ENCODE peak calls at places on chromosomes 6 and 20, in eight cellular contexts. R, M, V, G, S, Q, C and I are unnamed samples.

GRCh38 chr20:46983466-46983865 is 88.8 kb downstream of the EYA2 start:
- DNase-seq in S (no peak), G (no peak), M (no peak), Q (no peak), V (no peak), C (no peak), R (no peak), I (no peak)

GRCh38 chr6:83031689-83032088 is 34.0 kb downstream of the UBE3D start:
- DNase-seq in C (no peak), Q (no peak), G (no peak), M (no peak), S (no peak), R (no peak), V (no peak), I (no peak)

GRCh38 chr20:20603339-20603990 is 109.0 kb downstream of the RALGAPA2 start:
- DNase-seq in V (no peak), M (no peak), S (no peak), R (no peak), G (no peak), Q (no peak), C (no peak), I (peak)

GRCh38 chr6:152244998-152245630 is 392.0 kb downstream of the SYNE1 start:
- DNase-seq in Q (no peak), V (no peak), C (no peak), S (no peak), R (no peak), M (no peak), G (no peak), I (no peak)

GRCh38 chr6:34142599-34142998 is 3.3 kb downstream of the GRM4 start:
- DNase-seq in M (no peak), S (no peak), V (no peak), R (no peak), G (no peak), Q (peak), C (no peak), I (no peak)

GRCh38 chr20:50449789-50450492 is 60.2 kb upstream of the PTPN1 start:
- DNase-seq in Q (no peak), R (no peak), V (no peak), S (no peak), M (no peak), G (no peak), C (no peak), I (no peak)

GRCh38 chr6:169426611-169427010 is 173.0 kb upstream of the THBS2 start:
- DNase-seq in Q (no peak), M (no peak), G (no peak), V (no peak), S (no peak), R (no peak), C (no peak), I (no peak)

GRCh38 chr6:15474196-15474595 is 188.6 kb downstream of the DTNBP1 start:
- DNase-seq in R (no peak), Q (no peak), S (peak), M (no peak), V (no peak), G (no peak), C (no peak), I (no peak)

GRCh38 chr6:12844284-12845223 is 128.0 kb downstream of the PHACTR1 start:
- DNase-seq in G (no peak), S (peak), C (no peak), V (no peak), R (no peak), M (no peak), Q (no peak), I (no peak)

GRCh38 chr6:131173680-131174079 is 38.4 kb downstream of the AKAP7 start:
- DNase-seq in G (no peak), R (no peak), C (no peak), M (no peak), S (peak), V (no peak), Q (no peak), I (no peak)

GRCh38 chr6:100462990-100463684 is 1.6 kb downstream of the SIM1 start:
- DNase-seq in R (no peak), C (no peak), Q (no peak), M (no peak), V (no peak), G (no peak), S (no peak), I (no peak)

GRCh38 chr6:154352898-154353585 is 3.6 kb downstream of the IPCEF1 start:
- DNase-seq in R (no peak), M (peak), S (no peak), Q (no peak), G (no peak), C (no peak), V (no peak), I (no peak)

GRCh38 chr6:13445005-13445743 is 42.2 kb downstream of the GFOD1 start:
- DNase-seq in Q (peak), M (no peak), C (peak), R (no peak), G (peak), V (peak), S (peak), I (no peak)

GRCh38 chr20:41643504-41643938 is 25.3 kb upstream of the CHD6 start:
- DNase-seq in G (no peak), S (peak), V (no peak), C (no peak), R (peak), Q (peak), M (no peak), I (no peak)

GRCh38 chr6:132910759-132911158 is 96.4 kb downstream of the RPS12 start:
- DNase-seq in S (no peak), C (no peak), V (no peak), Q (no peak), R (no peak), M (no peak), G (no peak), I (no peak)

GRCh38 chr6:98838027-98838426 is 3.7 kb downstream of the POU3F2 start:
- DNase-seq in M (no peak), C (no peak), Q (no peak), G (no peak), R (no peak), V (no peak), S (no peak), I (no peak)

GRCh38 chr6:8065519-8065911 is 1.3 kb upstream of the BLOC1S5 start:
- DNase-seq in V (no peak), M (no peak), S (no peak), G (no peak), R (no peak), Q (no peak), C (no peak), I (no peak)

GRCh38 chr6:24227556-24227955 is 101.5 kb downstream of the NRSN1 start:
- DNase-seq in Q (no peak), G (no peak), V (no peak), S (no peak), C (no peak), M (no peak), R (no peak), I (no peak)

GRCh38 chr6:163249651-163250101 is 164.8 kb upstream of the QKI start:
- DNase-seq in C (no peak), M (no peak), G (no peak), S (no peak), V (no peak), Q (no peak), R (no peak), I (no peak)

GRCh38 chr6:20319520-20320357 is 81.9 kb upstream of the E2F3 start:
- DNase-seq in C (no peak), V (no peak), M (peak), S (no peak), Q (peak), R (no peak), G (peak), I (no peak)

GRCh38 chr20:37081717-37082289 is 14.0 kb downstream of the RBL1 start:
- DNase-seq in Q (peak), S (peak), M (peak), G (no peak), C (no peak), R (peak), V (no peak), I (no peak)

GRCh38 chr20:38979842-38980241 is 17.7 kb downstream of the DHX35 start:
- DNase-seq in R (no peak), Q (no peak), G (no peak), M (no peak), S (no peak), V (no peak), C (no peak), I (no peak)

GRCh38 chr6:1113921-1114320 is 198.0 kb upstream of the FOXQ1 start:
- DNase-seq in M (no peak), G (no peak), C (no peak), S (no peak), R (no peak), Q (no peak), V (no peak), I (no peak)

GRCh38 chr6:32167154-32167760 is 2.9 kb downstream of the EGFL8 start:
- DNase-seq in R (no peak), V (no peak), S (no peak), Q (no peak), M (no peak), C (no peak), G (no peak), I (no peak)

GRCh38 chr20:47676219-47676721 is 109.0 kb downstream of the SULF2 start:
- DNase-seq in R (peak), V (no peak), S (no peak), C (no peak), M (no peak), G (no peak), Q (no peak), I (no peak)

GRCh38 chr20:47360489-47361267 is 4.2 kb upstream of the ZMYND8 start:
- DNase-seq in V (peak), Q (peak), M (no peak), G (peak), C (peak), S (peak), R (peak), I (peak)

GRCh38 chr20:11216451-11217314 is 542.9 kb upstream of the JAG1 start:
- DNase-seq in M (no peak), Q (no peak), G (no peak), R (peak), C (no peak), S (peak), V (no peak), I (no peak)

GRCh38 chr20:58649288-58650180 is 1.5 kb upstream of the STX16 start:
- DNase-seq in R (no peak), G (peak), C (no peak), S (peak), V (peak), Q (peak), M (no peak), I (no peak)

GRCh38 chr20:272718-273117 is 15.2 kb downstream of the DEFB132 start:
- DNase-seq in Q (no peak), V (no peak), M (no peak), S (no peak), C (peak), R (no peak), G (no peak), I (no peak)

GRCh38 chr6:158381214-158381613 is 68.9 kb downstream of the TULP4 start:
- DNase-seq in S (no peak), C (no peak), M (no peak), Q (no peak), G (no peak), R (no peak), V (no peak), I (no peak)

GRCh38 chr20:14434379-14435136 is 97.1 kb upstream of the FLRT3 start:
- DNase-seq in R (no peak), C (no peak), Q (no peak), S (no peak), V (no peak), G (no peak), M (no peak), I (peak)

GRCh38 chr6:22886881-22887581 is 317.7 kb downstream of the HDGFL1 start:
- DNase-seq in S (peak), V (no peak), C (no peak), G (no peak), M (no peak), R (no peak), Q (no peak), I (no peak)

GRCh38 chr20:44405785-44406571 is 50.5 kb downstream of the HNF4A start:
- DNase-seq in M (no peak), R (no peak), S (no peak), G (no peak), C (no peak), V (no peak), Q (no peak), I (no peak)

GRCh38 chr6:16659471-16660156 is 101.6 kb downstream of the ATXN1 start:
- DNase-seq in C (no peak), G (no peak), R (no peak), V (no peak), Q (no peak), M (no peak), S (no peak), I (no peak)

GRCh38 chr6:100230115-100230975 is 234.4 kb downstream of the SIM1 start:
- DNase-seq in C (no peak), M (no peak), Q (no peak), V (no peak), G (no peak), R (no peak), S (no peak), I (no peak)